ENCODE peak calls at places on chromosomes 12 and 14, in four cellular contexts. A is WTC11, W is SK-N-SH, V is K562. Z is an unnamed sample.

GRCh38 chr14:103863245-103863644 is 15.9 kb upstream of the PPP1R13B start:
- DNase-seq in A (no peak), W (no peak), V (no peak), Z (no peak)

GRCh38 chr14:65128096-65128495 is 25.8 kb upstream of the MAX start:
- DNase-seq in A (no peak), W (no peak), V (no peak), Z (no peak)

GRCh38 chr12:39990122-39991101 is 115.5 kb downstream of the SLC2A13 start:
- DNase-seq in A (peak; percentile 57), W (peak; percentile 62), V (peak; percentile 49), Z (peak; percentile 28)

GRCh38 chr14:85333313-85333712 is 196.6 kb upstream of the FLRT2 start:
- DNase-seq in A (no peak), W (no peak), V (no peak), Z (no peak)

GRCh38 chr14:100868621-100869370 is 34.7 kb downstream of the RTL1 start:
- DNase-seq in A (no peak), W (no peak), V (no peak), Z (no peak)

GRCh38 chr12:114483996-114484395 is 78.1 kb upstream of the TBX5 start:
- DNase-seq in A (no peak), W (no peak), V (no peak), Z (no peak)

GRCh38 chr14:94598816-94599655 is 13.2 kb upstream of the SERPINA3 start:
- DNase-seq in A (no peak), W (no peak), V (no peak), Z (peak; percentile 100)

GRCh38 chr14:103361868-103362267 is 23.3 kb upstream of the MARK3 start:
- DNase-seq in A (no peak), W (no peak), V (no peak), Z (peak; percentile 80)

GRCh38 chr14:32078030-32078793 is 1.1 kb downstream of the ARHGAP5 start:
- DNase-seq in A (no peak), W (peak; percentile 46), V (peak; percentile 17), Z (peak; percentile 70)

GRCh38 chr14:24430143-24430681 is 458 bp downstream of the KHNYN start:
- DNase-seq in A (peak; percentile 70), W (peak; percentile 93), V (peak; percentile 88), Z (peak; percentile 71)

GRCh38 chr12:29113101-29113500 is 36.0 kb upstream of the FAR2 start:
- DNase-seq in A (no peak), W (no peak), V (no peak), Z (no peak)

GRCh38 chr12:65464930-65465329 is 186.4 kb downstream of the MSRB3 start:
- DNase-seq in A (no peak), W (no peak), V (no peak), Z (no peak)

GRCh38 chr12:122250047-122250446 is 16.2 kb downstream of the VPS33A start:
- DNase-seq in A (no peak), W (no peak), V (no peak), Z (no peak)

GRCh38 chr12:92729773-92730305 is 27.1 kb downstream of the PLEKHG7 start:
- DNase-seq in A (no peak), W (no peak), V (no peak), Z (no peak)

GRCh38 chr12:70798016-70798768 is 122.3 kb downstream of the PTPRR start:
- DNase-seq in A (no peak), W (no peak), V (no peak), Z (no peak)

GRCh38 chr12:1834186-1834925 is 14.0 kb downstream of the LRTM2 start:
- DNase-seq in A (no peak), W (no peak), V (no peak), Z (no peak)
- TF ChIP-seq FOXJ3 in A (no peak), W (no peak), V (no peak), Z (no peak)

GRCh38 chr12:100128509-100128908 is 14.2 kb downstream of the BLTP3B start:
- DNase-seq in A (peak; percentile 49), W (peak; percentile 33), V (no peak), Z (peak; percentile 39)
- TF ChIP-seq FOXJ3 in A (no peak), W (no peak), V (no peak), Z (no peak)

DNA sequence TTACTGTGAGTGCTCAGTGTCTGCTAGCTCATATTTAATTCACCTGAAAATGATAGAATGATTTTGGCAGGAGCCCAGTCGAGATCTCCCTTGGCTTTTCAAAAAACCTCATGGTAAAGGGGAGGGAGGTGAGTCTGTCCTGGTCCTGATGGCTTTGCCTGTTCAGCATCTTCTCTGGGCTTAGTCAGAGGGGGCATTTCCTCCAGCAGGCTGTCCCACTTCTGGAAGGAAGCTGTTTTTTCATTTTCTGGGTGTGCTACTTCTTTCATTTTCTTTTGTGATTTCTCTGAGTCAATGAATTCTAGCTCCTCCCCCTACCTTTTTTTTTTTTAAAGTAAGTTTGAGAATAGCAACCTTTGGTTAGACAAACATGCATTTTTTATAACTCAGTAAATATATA is 58.8 kb downstream of the TMX1 start:
- DNase-seq in A (no peak), W (no peak), V (no peak), Z (no peak)
- TF ChIP-seq FOXJ3 in A (no peak), W (no peak), V (no peak), Z (no peak)

GRCh38 chr12:885701-886100 is 63.8 kb downstream of the RAD52 start:
- DNase-seq in A (no peak), W (no peak), V (no peak), Z (no peak)

GRCh38 chr12:879641-880040 is 69.9 kb downstream of the RAD52 start:
- DNase-seq in A (no peak), W (no peak), V (no peak), Z (no peak)

GRCh38 chr12:886206-886605 is 63.3 kb downstream of the RAD52 start:
- DNase-seq in A (no peak), W (no peak), V (no peak), Z (no peak)

GRCh38 chr12:880656-881055 is 68.8 kb downstream of the RAD52 start:
- DNase-seq in A (no peak), W (no peak), V (no peak), Z (no peak)

GRCh38 chr12:884746-885414 is 64.6 kb downstream of the RAD52 start:
- DNase-seq in A (no peak), W (no peak), V (no peak), Z (no peak)
- TF ChIP-seq FOXJ3 in A (no peak), W (no peak), V (no peak), Z (no peak)

Z was measured in HepG2.